ENCODE peak calls at places on chromosomes 4 and X, in six cellular contexts. T is stimulated activated CD4-positive, alpha-beta T cell treated with anti-CD3 and anti-CD28 coated beads, Interleukin-15, amount 100 ng/mL, for 24 hours; D is Caki2; K is stimulated activated CD8-positive, alpha-beta memory T cell treated with anti-CD3 and anti-CD28 coated beads, Interleukin-7, amount 100 ng/mL, for 1 hour; G is NCI-H748 treated with DMSO at 0.1 percent for 48 hours; O is CD4-positive, alpha-beta memory T cell. B is an unnamed sample.

GRCh38 chrX:46130246-46130645 is 415.0 kb downstream of the ZNF674 start:
- DNase-seq in K (no peak), O (no peak), D (no peak), T (no peak), G (peak), B (no peak)

GRCh38 chr4:9988349-9988748 is 32.9 kb downstream of the SLC2A9 start:
- DNase-seq in D (no peak), G (no peak), K (no peak), O (no peak), T (no peak), B (no peak)

GRCh38 chr4:54228064-54228527 is 997 bp upstream of the PDGFRA start:
- DNase-seq in D (no peak), K (no peak), O (no peak), G (peak), T (peak), B (no peak)

GRCh38 chr4:79514637-79515320 is 106.8 kb upstream of the GK2 start:
- DNase-seq in T (no peak), G (no peak), K (no peak), O (no peak), D (no peak), B (no peak)

GRCh38 chrX:71625471-71625870 is 7.2 kb upstream of the CXCR3 start:
- DNase-seq in K (no peak), O (no peak), G (no peak), D (no peak), T (no peak), B (no peak)

GRCh38 chr4:118338981-118339765 is 13.6 kb downstream of the PRSS12 start:
- DNase-seq in D (no peak), G (no peak), O (no peak), T (no peak), K (no peak), B (no peak)

GRCh38 chr4:173436149-173436579 is 37.2 kb upstream of the SCRG1 start:
- DNase-seq in K (no peak), O (no peak), D (no peak), T (no peak), G (peak), B (no peak)

GRCh38 chr4:2836391-2836859 is 7.2 kb upstream of the ADD1 start:
- DNase-seq in G (no peak), D (no peak), K (no peak), T (no peak), O (no peak), B (no peak)

GRCh38 chr4:140048419-140049022 is 105.5 kb downstream of the MAML3 start:
- DNase-seq in O (no peak), D (no peak), G (peak), T (no peak), K (no peak), B (no peak)

GRCh38 chr4:10346023-10346422 is 111.2 kb downstream of the ZNF518B start:
- DNase-seq in D (no peak), O (no peak), G (no peak), T (no peak), K (no peak), B (no peak)

GRCh38 chrX:31658360-31658759 is 586.5 kb upstream of the FTHL17 start:
- DNase-seq in O (peak), T (no peak), D (peak), K (no peak), G (peak), B (no peak)

GRCh38 chrX:72245461-72246089 is 6.7 kb upstream of the ERCC6L start:
- DNase-seq in D (peak), O (peak), K (peak), T (peak), G (peak), B (no peak)

GRCh38 chr4:165873298-165874071 is 448 bp downstream of the TLL1 start:
- DNase-seq in T (peak), D (peak), G (peak), K (no peak), O (no peak), B (no peak)

GRCh38 chr4:28010543-28011235 is 1150.0 kb downstream of the STIM2 start:
- DNase-seq in K (no peak), O (no peak), D (no peak), T (no peak), G (no peak), B (no peak)

GRCh38 chr4:183920512-183920911 is 15.4 kb downstream of the STOX2 start:
- DNase-seq in K (no peak), O (no peak), T (no peak), D (no peak), G (no peak), B (no peak)

GRCh38 chr4:121096629-121097028 is 24.3 kb upstream of the NDNF start:
- DNase-seq in O (peak), K (no peak), T (no peak), G (no peak), D (peak), B (no peak)